ENCODE peak calls at places on chromosome 18, in eight cellular contexts. F is mesothelial cell of epicardium, E is ovary, H is osteocyte, R is left ventricle myocardium inferior, Z is cardiac fibroblast, X is GM20000, D is Calu3. V is an unnamed sample.

GRCh38 chr18:21093133-21093532 is 18.5 kb downstream of the ROCK1 start:
- DNase-seq in F (no peak), E (no peak), H (no peak), R (no peak), Z (no peak), X (no peak), D (no peak), V (no peak)

GRCh38 chr18:57249896-57250295 is 102.5 kb upstream of the ST8SIA3 start:
- DNase-seq in F (no peak), E (no peak), H (no peak), R (no peak), Z (no peak), X (no peak), D (no peak), V (no peak)

GRCh38 chr18:73235491-73235890 is 367.7 kb upstream of the NETO1 start:
- DNase-seq in F (no peak), E (no peak), H (no peak), R (no peak), Z (peak; percentile 96), X (peak; percentile 12), D (peak; percentile 59), V (no peak)

GRCh38 chr18:78587096-78587495 is 392.5 kb upstream of the SALL3 start:
- DNase-seq in F (no peak), E (no peak), H (no peak), R (no peak), Z (no peak), X (no peak), D (no peak), V (no peak)

GRCh38 chr18:658947-659533 is 1.6 kb downstream of the TYMS start:
- DNase-seq in F (no peak), E (no peak), H (no peak), R (no peak), Z (no peak), X (no peak), D (no peak), V (no peak)

GRCh38 chr18:991441-991840 is 86.8 kb downstream of the ADCYAP1 start:
- DNase-seq in F (no peak), E (no peak), H (no peak), R (no peak), Z (no peak), X (no peak), D (no peak), V (no peak)

GRCh38 chr18:26777316-26778053 is 88.0 kb downstream of the AQP4 start:
- DNase-seq in F (peak; percentile 49), E (no peak), H (no peak), R (no peak), Z (no peak), X (no peak), D (no peak), V (no peak)

GRCh38 chr18:47490882-47491281 is 239.4 kb upstream of the SKOR2 start:
- DNase-seq in F (no peak), E (no peak), H (no peak), R (no peak), Z (no peak), X (no peak), D (no peak), V (no peak)

GRCh38 chr18:76348267-76349066 is 146.6 kb downstream of the ZNF516 start:
- DNase-seq in F (no peak), E (no peak), H (peak; percentile 80), R (no peak), Z (no peak), X (no peak), D (no peak), V (no peak)

GRCh38 chr18:63879684-63880083 is 7.8 kb upstream of the SERPINB2 start:
- DNase-seq in F (no peak), E (no peak), H (no peak), R (no peak), Z (no peak), X (no peak), D (no peak), V (no peak)

GRCh38 chr18:73677458-73677857 is 470.2 kb downstream of the FBXO15 start:
- DNase-seq in F (no peak), E (no peak), H (no peak), R (no peak), Z (peak; percentile 53), X (no peak), D (no peak), V (no peak)

GRCh38 chr18:37662546-37663339 is 97.1 kb upstream of the CELF4 start:
- DNase-seq in F (no peak), E (no peak), H (peak; percentile 38), R (no peak), Z (no peak), X (no peak), D (no peak), V (no peak)

GRCh38 chr18:2794159-2794558 is 52.6 kb upstream of the EMILIN2 start:
- DNase-seq in F (no peak), E (no peak), H (no peak), R (no peak), Z (no peak), X (no peak), D (no peak), V (no peak)

GRCh38 chr18:3513481-3513880 is 63.5 kb downstream of the TGIF1 start:
- DNase-seq in F (no peak), E (no peak), H (no peak), R (no peak), Z (no peak), X (peak; percentile 52), D (no peak), V (no peak)

GRCh38 chr18:72086421-72086820 is 457.7 kb downstream of the CBLN2 start:
- DNase-seq in F (no peak), E (no peak), H (no peak), R (no peak), Z (peak; percentile 37), X (no peak), D (no peak), V (no peak)

DNA sequence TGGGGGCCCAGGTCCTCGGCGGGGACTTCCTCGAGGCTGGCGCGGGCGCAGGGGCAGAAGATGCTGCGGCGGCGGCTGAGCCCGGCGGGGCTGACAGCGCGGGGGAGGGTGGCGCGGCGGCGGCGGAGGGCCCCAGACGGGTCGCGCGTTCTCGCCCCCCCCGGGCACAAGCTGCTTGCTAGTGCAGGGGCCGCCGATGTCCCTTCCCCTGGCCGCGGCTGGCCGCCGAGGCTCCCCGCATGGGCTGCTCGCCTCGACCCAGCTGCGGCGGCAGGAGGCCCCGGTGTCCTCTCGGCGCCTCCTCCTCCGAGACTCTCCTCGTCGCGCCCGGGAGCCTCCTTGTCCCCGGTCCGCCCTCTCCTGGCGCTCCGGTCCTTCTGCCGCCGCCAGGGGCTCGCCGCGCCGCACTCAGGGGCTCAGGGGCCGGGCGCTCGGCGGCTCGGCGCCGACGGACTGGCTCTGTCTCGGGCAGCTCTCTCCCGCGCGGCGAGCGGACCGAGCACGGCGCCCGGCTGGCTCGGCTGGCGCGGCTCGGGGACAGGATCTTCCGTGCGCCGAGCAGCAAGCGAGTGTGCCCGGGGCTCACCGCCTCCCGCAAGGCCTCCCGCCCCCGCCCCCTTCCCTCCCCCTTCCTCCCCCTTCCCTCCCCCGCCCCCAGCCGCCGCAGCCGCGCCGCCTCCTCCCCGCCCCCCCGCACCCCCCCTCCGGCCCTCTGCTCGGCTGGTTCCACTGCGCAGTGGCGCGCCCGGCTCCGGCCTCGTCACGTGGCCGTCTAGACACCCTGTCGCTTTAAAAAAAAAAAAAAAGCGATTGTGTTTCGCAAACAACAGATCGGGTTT is 902 bp upstream of the SMAD7 start:
- DNase-seq in F (peak; percentile 80), E (peak; percentile 88), H (peak; percentile 94), R (peak; percentile 88), Z (peak; percentile 93), X (peak; percentile 94), D (peak; percentile 82), V (peak; percentile 75)
- TF ChIP-seq CTCF in F (peak; percentile 5), E (peak; percentile 73), H (peak; percentile 42), R (peak; percentile 43), Z (no peak), X (no peak), D (peak; percentile 26), V (no peak)

DNA sequence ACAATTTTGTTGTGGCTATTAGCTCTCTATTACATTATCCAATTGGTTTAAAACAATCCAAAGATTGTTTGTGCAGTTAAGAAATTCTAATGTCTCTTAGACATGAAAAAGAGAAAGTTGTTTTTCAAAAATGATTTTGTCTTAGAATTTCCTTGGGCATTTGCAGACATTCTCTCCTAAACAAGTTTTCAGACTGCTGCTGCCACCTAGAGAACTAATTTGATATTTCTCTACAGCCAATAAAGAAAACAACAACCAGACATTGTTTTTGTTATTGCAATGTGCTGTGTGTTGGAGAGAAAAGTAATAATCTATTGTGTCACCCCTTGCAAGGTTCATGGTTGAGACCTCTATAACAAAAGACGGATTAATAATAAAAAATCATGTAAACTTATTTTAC is 119.0 kb upstream of the SYT4 start:
- DNase-seq in F (no peak), E (no peak), H (no peak), R (no peak), Z (peak; percentile 53), X (no peak), D (no peak), V (no peak)
- TF ChIP-seq CTCF in F (peak; percentile 63), E (peak; percentile 31), H (peak; percentile 52), R (peak; percentile 48), Z (peak; percentile 38), X (no peak), D (no peak), V (no peak)

GRCh38 chr18:61825386-61825785 is 67.4 kb downstream of the RNF152 start:
- DNase-seq in F (no peak), E (no peak), H (no peak), R (no peak), Z (peak; percentile 35), X (no peak), D (no peak), V (no peak)
- TF ChIP-seq CTCF in F (no peak), E (no peak), H (no peak), R (no peak), Z (no peak), X (no peak), D (no peak), V (no peak)

GRCh38 chr18:10516078-10516477 is 9.7 kb upstream of the NAPG start:
- DNase-seq in F (no peak), E (no peak), H (no peak), R (no peak), Z (no peak), X (no peak), D (no peak), V (no peak)

GRCh38 chr18:10515456-10515855 is 10.4 kb upstream of the NAPG start:
- DNase-seq in F (no peak), E (no peak), H (no peak), R (no peak), Z (no peak), X (no peak), D (no peak), V (no peak)

GRCh38 chr18:10519999-10520935 is 5.6 kb upstream of the NAPG start:
- DNase-seq in F (peak; percentile 77), E (peak; percentile 87), H (peak; percentile 92), R (peak; percentile 79), Z (peak; percentile 98), X (peak; percentile 78), D (peak; percentile 74), V (no peak)

GRCh38 chr18:10519366-10519765 is 6.5 kb upstream of the NAPG start:
- DNase-seq in F (no peak), E (no peak), H (no peak), R (no peak), Z (peak; percentile 39), X (no peak), D (no peak), V (no peak)

GRCh38 chr18:10518595-10519273 is 7.1 kb upstream of the NAPG start:
- DNase-seq in F (no peak), E (peak; percentile 79), H (no peak), R (peak; percentile 53), Z (peak; percentile 42), X (no peak), D (no peak), V (no peak)
- TF ChIP-seq CTCF in F (no peak), E (peak; percentile 68), H (peak; percentile 53), R (peak; percentile 55), Z (peak; percentile 14), X (no peak), D (no peak), V (no peak)